ENCODE peak calls at places on chromosome 5, in six cellular contexts. L, O, K, D, W and E are unnamed samples.

GRCh38 chr5:124747770-124748686 is 1.6 kb upstream of the ZNF608 start:
- DNase-seq in L (peak; percentile 44), O (no peak), K (no peak), D (peak; percentile 75), W (no peak), E (peak; percentile 51)

GRCh38 chr5:7794301-7794700 is 56.6 kb downstream of the CFAP90 start:
- DNase-seq in L (no peak), O (no peak), K (no peak), D (no peak), W (no peak), E (no peak)

GRCh38 chr5:143896981-143897380 is 85.0 kb downstream of the HMHB1 start:
- DNase-seq in L (peak; percentile 81), O (no peak), K (no peak), D (peak; percentile 74), W (no peak), E (no peak)

GRCh38 chr5:133924221-133924920 is 44.1 kb downstream of the C5orf15 start:
- DNase-seq in L (no peak), O (no peak), K (no peak), D (no peak), W (no peak), E (peak; percentile 72)

GRCh38 chr5:1405539-1406530 is 39.4 kb downstream of the SLC6A3 start:
- DNase-seq in L (no peak), O (no peak), K (no peak), D (no peak), W (no peak), E (no peak)

GRCh38 chr5:160930361-160930760 is 78.3 kb upstream of the ATP10B start:
- DNase-seq in L (no peak), O (peak; percentile 59), K (peak; percentile 44), D (no peak), W (peak; percentile 36), E (peak; percentile 92)

GRCh38 chr5:25950681-25951080 is 1087.7 kb downstream of the CDH9 start:
- DNase-seq in L (no peak), O (no peak), K (no peak), D (no peak), W (no peak), E (peak; percentile 75)

GRCh38 chr5:126492939-126493338 is 69.7 kb downstream of the GRAMD2B start:
- DNase-seq in L (peak; percentile 40), O (no peak), K (no peak), D (no peak), W (no peak), E (peak; percentile 59)

GRCh38 chr5:53783624-53784228 is 223.3 kb downstream of the NDUFS4 start:
- DNase-seq in L (no peak), O (no peak), K (peak; percentile 32), D (no peak), W (no peak), E (peak; percentile 8)

GRCh38 chr5:1479581-1480188 is 34.4 kb upstream of the SLC6A3 start:
- DNase-seq in L (peak; percentile 36), O (peak; percentile 26), K (peak; percentile 53), D (peak; percentile 49), W (no peak), E (peak; percentile 33)

GRCh38 chr5:157718529-157718928 is 12.7 kb upstream of the THG1L start:
- DNase-seq in L (peak; percentile 77), O (no peak), K (no peak), D (peak; percentile 75), W (no peak), E (peak; percentile 75)

GRCh38 chr5:96226941-96227552 is 206.0 kb downstream of the PCSK1 start:
- DNase-seq in L (peak; percentile 97), O (no peak), K (no peak), D (peak; percentile 44), W (no peak), E (no peak)

GRCh38 chr5:129049116-129049515 is 45.4 kb upstream of the ISOC1 start:
- DNase-seq in L (no peak), O (no peak), K (no peak), D (no peak), W (no peak), E (no peak)

GRCh38 chr5:120254385-120254784 is 209.7 kb upstream of the PRR16 start:
- DNase-seq in L (no peak), O (no peak), K (no peak), D (no peak), W (no peak), E (peak; percentile 21)

GRCh38 chr5:132747064-132747692 is at the start of gene CCNI2:
- DNase-seq in L (no peak), O (no peak), K (peak; percentile 84), D (peak; percentile 45), W (no peak), E (peak; percentile 32)

GRCh38 chr5:10701567-10702039 is 59.4 kb downstream of the DAP start:
- DNase-seq in L (peak; percentile 71), O (peak; percentile 24), K (no peak), D (peak; percentile 67), W (no peak), E (peak; percentile 59)

GRCh38 chr5:117701067-117701466 is 1126.4 kb upstream of the SEMA6A start:
- DNase-seq in L (peak; percentile 21), O (no peak), K (no peak), D (peak; percentile 18), W (no peak), E (peak; percentile 8)

GRCh38 chr5:96855041-96855872 is 21.0 kb upstream of the ERAP2 start:
- DNase-seq in L (peak; percentile 84), O (no peak), K (no peak), D (peak; percentile 56), W (no peak), E (no peak)

GRCh38 chr5:476814-477175 is 33.8 kb downstream of the EXOC3 start:
- DNase-seq in L (no peak), O (no peak), K (no peak), D (no peak), W (no peak), E (no peak)

GRCh38 chr5:154709368-154710305 is 45.5 kb upstream of the LARP1 start:
- DNase-seq in L (no peak), O (no peak), K (no peak), D (peak; percentile 24), W (no peak), E (no peak)

GRCh38 chr5:10612251-10612650 is 48.4 kb downstream of the ANKRD33B start:
- DNase-seq in L (no peak), O (no peak), K (no peak), D (no peak), W (no peak), E (no peak)

GRCh38 chr5:180658774-180659564 is 9.6 kb upstream of the FLT4 start:
- DNase-seq in L (no peak), O (no peak), K (no peak), D (no peak), W (no peak), E (peak; percentile 42)

GRCh38 chr5:141001854-141002666 is 35.8 kb downstream of the PCDHAC2 start:
- DNase-seq in L (no peak), O (peak; percentile 65), K (peak; percentile 90), D (peak; percentile 37), W (peak; percentile 85), E (peak; percentile 57)

GRCh38 chr5:591746-592145 is 20.4 kb upstream of the CEP72 start:
- DNase-seq in L (no peak), O (no peak), K (no peak), D (no peak), W (no peak), E (no peak)

GRCh38 chr5:74396913-74397606 is 243.5 kb downstream of the ENC1 start:
- DNase-seq in L (no peak), O (no peak), K (no peak), D (no peak), W (no peak), E (no peak)

GRCh38 chr5:5886812-5887486 is 464.5 kb downstream of the ICE1 start:
- DNase-seq in L (no peak), O (peak; percentile 15), K (peak; percentile 79), D (no peak), W (peak; percentile 19), E (peak; percentile 23)

GRCh38 chr5:91146221-91146620 is 236.9 kb downstream of the ARRDC3 start:
- DNase-seq in L (peak; percentile 32), O (no peak), K (no peak), D (no peak), W (no peak), E (no peak)

GRCh38 chr5:87121315-87122170 is 146.1 kb upstream of the RASA1 start:
- DNase-seq in L (peak; percentile 91), O (no peak), K (no peak), D (peak; percentile 91), W (no peak), E (peak; percentile 19)

GRCh38 chr5:126007841-126008240 is 415.4 kb upstream of the GRAMD2B start:
- DNase-seq in L (peak; percentile 78), O (no peak), K (no peak), D (peak; percentile 66), W (no peak), E (no peak)

GRCh38 chr5:57834829-57835554 is 352.4 kb upstream of the ACTBL2 start:
- DNase-seq in L (peak; percentile 59), O (peak; percentile 26), K (peak; percentile 80), D (peak; percentile 35), W (no peak), E (peak; percentile 85)
- H2BK15ac ChIP-seq in L (peak overlapping the region; percentile 81), O (no peak overlapping the region), K (no peak overlapping the region), D (peak overlapping the region; percentile 88), W (no peak overlapping the region), E (peak overlapping the region; percentile 46)

GRCh38 chr5:88203977-88204735 is 64.5 kb downstream of the TMEM161B start:
- DNase-seq in L (peak; percentile 6), O (peak; percentile 47), K (no peak), D (no peak), W (no peak), E (peak; percentile 4)
- H2BK15ac ChIP-seq in L (no peak overlapping the region), O (no peak overlapping the region), K (no peak overlapping the region), D (no peak overlapping the region), W (no peak overlapping the region), E (no peak overlapping the region)

GRCh38 chr5:138352722-138353549 is 451 bp downstream of the KDM3B start:
- DNase-seq in L (peak; percentile 47), O (peak; percentile 63), K (peak; percentile 62), D (peak; percentile 74), W (no peak), E (peak; percentile 82)

GRCh38 chr5:138354926-138355378 is 2.5 kb downstream of the KDM3B start:
- DNase-seq in L (peak; percentile 77), O (peak; percentile 59), K (peak; percentile 64), D (peak; percentile 78), W (no peak), E (peak; percentile 88)

GRCh38 chr5:138352071-138352721 is at the start of gene KDM3B:
- DNase-seq in L (peak; percentile 80), O (peak; percentile 89), K (peak; percentile 92), D (peak; percentile 82), W (peak; percentile 83), E (peak; percentile 93)

GRCh38 chr5:138354387-138354786 is 1.9 kb downstream of the KDM3B start:
- DNase-seq in L (no peak), O (no peak), K (no peak), D (no peak), W (no peak), E (no peak)

GRCh38 chr5:138353550-138353893 is 1.0 kb downstream of the KDM3B start:
- DNase-seq in L (no peak), O (no peak), K (no peak), D (no peak), W (no peak), E (no peak)
- H2BK15ac ChIP-seq in L (no peak overlapping the region), O (peak overlapping the region; percentile 6), K (no peak overlapping the region), D (no peak overlapping the region), W (no peak overlapping the region), E (no peak overlapping the region)

DNA sequence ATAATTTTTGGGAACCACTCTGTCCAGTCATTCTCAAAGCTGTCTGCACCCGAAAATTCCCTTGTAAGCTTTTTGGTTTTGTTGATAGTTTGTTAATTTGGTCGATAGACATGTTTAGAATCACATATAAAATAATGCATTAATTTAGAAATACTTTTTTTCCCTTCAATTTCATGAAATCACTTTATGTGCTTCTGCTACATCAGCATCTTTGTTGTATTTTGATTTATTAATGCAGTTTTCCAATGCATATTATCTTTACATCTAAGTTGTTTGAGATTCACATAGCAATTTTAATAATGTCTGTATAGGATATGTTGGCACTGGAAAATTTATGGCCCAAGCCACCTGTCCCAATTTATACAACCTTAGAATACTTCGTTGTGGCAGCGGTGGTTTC is 60.6 kb upstream of the SV2C start:
- DNase-seq in L (no peak), O (no peak), K (no peak), D (no peak), W (no peak), E (no peak)
- H2BK15ac ChIP-seq in L (no peak overlapping the region), O (no peak overlapping the region), K (no peak overlapping the region), D (no peak overlapping the region), W (no peak overlapping the region), E (no peak overlapping the region)